ENCODE peak calls at places on chromosome 7, in six cellular contexts. F, S, V, K, Y and O are unnamed samples.

GRCh38 chr7:111229951-111230350 is 139.0 kb downstream of the LRRN3 start:
- DNase-seq in F (no peak), Y (no peak), K (no peak), S (no peak), V (no peak), O (no peak)

GRCh38 chr7:77954773-77955562 is 156.4 kb downstream of the PHTF2 start:
- DNase-seq in F (no peak), S (no peak), V (no peak), K (no peak), Y (no peak), O (no peak)

GRCh38 chr7:92584953-92585352 is 5.2 kb downstream of the FAM133B start:
- DNase-seq in K (no peak), V (peak), Y (no peak), S (no peak), F (no peak), O (no peak)

GRCh38 chr7:142327555-142327954 is 69.7 kb upstream of the PRSS58 start:
- DNase-seq in Y (no peak), S (no peak), V (no peak), F (no peak), K (no peak), O (no peak)

GRCh38 chr7:64630496-64630895 is 35.4 kb upstream of the ZNF107 start:
- DNase-seq in Y (no peak), F (no peak), K (no peak), V (peak), S (no peak), O (peak)

GRCh38 chr7:158048569-158048968 is 539.1 kb downstream of the PTPRN2 start:
- DNase-seq in F (no peak), V (no peak), Y (no peak), S (no peak), K (no peak), O (no peak)

GRCh38 chr7:125316451-125316850 is 386.8 kb upstream of the POT1 start:
- DNase-seq in F (no peak), V (peak), S (no peak), K (no peak), Y (no peak), O (peak)

GRCh38 chr7:135763261-135763660 is 14.6 kb upstream of the FAM180A start:
- DNase-seq in F (no peak), Y (no peak), S (no peak), K (no peak), V (no peak), O (no peak)

GRCh38 chr7:6443372-6443941 is 4.3 kb downstream of the DAGLB start:
- DNase-seq in S (no peak), V (peak), K (no peak), F (no peak), Y (peak), O (no peak)

GRCh38 chr7:66921918-66922486 is 977 bp downstream of the TMEM248 start:
- DNase-seq in S (no peak), F (peak), Y (no peak), K (peak), V (no peak), O (no peak)